ENCODE peak calls at places on chromosomes 5 and 9, in eight cellular contexts. L is activated CD4-positive, alpha-beta T cell treated with anti-CD3 and anti-CD28 coated beads, Interleukin-2, amount 50 U/mL, for 1 hour; E is breast epithelium; B is HTR-8/SVneo; O is stimulated activated CD8-positive, alpha-beta memory T cell treated with anti-CD3 and anti-CD28 coated beads, Interleukin-4, amount 100 ng/mL, for 4 hours; H is endodermal cell; W is activated CD8-positive, alpha-beta memory T cell treated with anti-CD3 and anti-CD28 coated beads, Interleukin-2, amount 50 U/mL, for 4 hours; X is NCI-H1417. R is an unnamed sample.

GRCh38 chr5:84378961-84379360 is 5.7 kb downstream of the EDIL3 start:
- DNase-seq in L (no peak), E (no peak), B (no peak), O (no peak), H (no peak), W (no peak), X (no peak), R (no peak)

GRCh38 chr9:136488247-136489214 is 5.7 kb upstream of the SEC16A start:
- DNase-seq in L (peak), E (peak), B (peak), O (peak), H (peak), W (peak), X (peak), R (peak)

GRCh38 chr5:67483453-67484030 is 286.9 kb upstream of the CD180 start:
- DNase-seq in L (no peak), E (no peak), B (no peak), O (no peak), H (no peak), W (no peak), X (no peak), R (no peak)

GRCh38 chr9:137255448-137256114 is 454 bp downstream of the NELFB start:
- DNase-seq in L (no peak), E (no peak), B (peak), O (no peak), H (no peak), W (no peak), X (peak), R (peak)

GRCh38 chr5:169013208-169013728 is 287.7 kb downstream of the SLIT3 start:
- DNase-seq in L (no peak), E (no peak), B (no peak), O (no peak), H (no peak), W (no peak), X (no peak), R (no peak)

GRCh38 chr5:137201876-137202275 is 297.2 kb downstream of the SPOCK1 start:
- DNase-seq in L (no peak), E (no peak), B (no peak), O (no peak), H (peak), W (no peak), X (no peak), R (peak)

GRCh38 chr9:93670208-93671029 is 94.0 kb downstream of the PHF2 start:
- DNase-seq in L (no peak), E (no peak), B (no peak), O (no peak), H (peak), W (peak), X (no peak), R (no peak)

GRCh38 chr9:82598254-82599039 is 464.5 kb downstream of the RASEF start:
- DNase-seq in L (no peak), E (no peak), B (no peak), O (no peak), H (no peak), W (no peak), X (peak), R (peak)

GRCh38 chr9:121949364-121949763 is 143.7 kb downstream of the TTLL11 start:
- DNase-seq in L (no peak), E (no peak), B (no peak), O (no peak), H (no peak), W (no peak), X (no peak), R (no peak)

GRCh38 chr5:160978944-160979343 is 126.9 kb upstream of the ATP10B start:
- DNase-seq in L (no peak), E (no peak), B (no peak), O (no peak), H (no peak), W (no peak), X (no peak), R (no peak)

GRCh38 chr5:107957023-107957422 is 286.3 kb upstream of the EFNA5 start:
- DNase-seq in L (no peak), E (no peak), B (no peak), O (no peak), H (no peak), W (no peak), X (peak), R (peak)

GRCh38 chr5:148156609-148157008 is 11.7 kb upstream of the SPINK14 start:
- DNase-seq in L (no peak), E (no peak), B (no peak), O (no peak), H (no peak), W (no peak), X (no peak), R (no peak)

GRCh38 chr5:159242153-159242552 is 20.9 kb upstream of the UBLCP1 start:
- DNase-seq in L (no peak), E (no peak), B (no peak), O (no peak), H (no peak), W (no peak), X (no peak), R (no peak)

GRCh38 chr5:38426986-38427950 is 129.2 kb downstream of the LIFR start:
- DNase-seq in L (no peak), E (no peak), B (no peak), O (no peak), H (no peak), W (no peak), X (peak), R (peak)

GRCh38 chr9:131651599-131651998 is 88.3 kb downstream of the RAPGEF1 start:
- DNase-seq in L (no peak), E (no peak), B (no peak), O (no peak), H (no peak), W (no peak), X (no peak), R (no peak)

GRCh38 chr9:83441390-83441789 is 96.8 kb downstream of the FRMD3 start:
- DNase-seq in L (no peak), E (no peak), B (no peak), O (no peak), H (no peak), W (no peak), X (no peak), R (peak)

GRCh38 chr5:10691826-10692785 is 68.9 kb downstream of the DAP start:
- DNase-seq in L (no peak), E (no peak), B (peak), O (no peak), H (no peak), W (no peak), X (no peak), R (no peak)

GRCh38 chr5:160938532-160938931 is 86.5 kb upstream of the ATP10B start:
- DNase-seq in L (no peak), E (no peak), B (no peak), O (no peak), H (no peak), W (no peak), X (peak), R (peak)

GRCh38 chr5:159894149-159894720 is 22.0 kb upstream of the ADRA1B start:
- DNase-seq in L (no peak), E (no peak), B (no peak), O (no peak), H (no peak), W (no peak), X (no peak), R (no peak)

GRCh38 chr9:33139421-33140228 is 27.5 kb downstream of the B4GALT1 start:
- DNase-seq in L (no peak), E (no peak), B (no peak), O (no peak), H (no peak), W (no peak), X (no peak), R (no peak)

GRCh38 chr5:157562111-157562581 is 13.4 kb downstream of the ADAM19 start:
- DNase-seq in L (no peak), E (no peak), B (no peak), O (no peak), H (peak), W (no peak), X (no peak), R (peak)

GRCh38 chr9:35993976-35994720 is 36.2 kb upstream of the OR2S2 start:
- DNase-seq in L (no peak), E (no peak), B (no peak), O (no peak), H (no peak), W (no peak), X (no peak), R (no peak)

GRCh38 chr5:179668404-179668803 is 12.4 kb downstream of the CBY3 start:
- DNase-seq in L (peak), E (no peak), B (no peak), O (no peak), H (peak), W (peak), X (no peak), R (peak)

GRCh38 chr5:34886718-34887117 is 28.6 kb downstream of the RAD1 start:
- DNase-seq in L (no peak), E (no peak), B (no peak), O (no peak), H (no peak), W (no peak), X (no peak), R (no peak)

GRCh38 chr5:109743770-109744212 is 54.1 kb downstream of the MAN2A1 start:
- DNase-seq in L (no peak), E (no peak), B (peak), O (no peak), H (peak), W (no peak), X (no peak), R (peak)

GRCh38 chr9:84397822-84398221 is 57.3 kb upstream of the SLC28A3 start:
- DNase-seq in L (no peak), E (no peak), B (peak), O (no peak), H (no peak), W (no peak), X (no peak), R (no peak)

GRCh38 chr5:140951636-140952035 is 14.6 kb upstream of the PCDHAC2 start:
- DNase-seq in L (no peak), E (no peak), B (no peak), O (no peak), H (no peak), W (no peak), X (no peak), R (no peak)

GRCh38 chr9:34636791-34637355 is 714 bp downstream of the SIGMAR1 start:
- DNase-seq in L (no peak), E (no peak), B (no peak), O (no peak), H (no peak), W (no peak), X (peak), R (peak)

GRCh38 chr5:134460551-134460950 is 48.9 kb upstream of the CDKN2AIPNL start:
- DNase-seq in L (no peak), E (no peak), B (no peak), O (no peak), H (no peak), W (no peak), X (no peak), R (no peak)

GRCh38 chr5:11468334-11469039 is 435.8 kb downstream of the CTNND2 start:
- DNase-seq in L (no peak), E (no peak), B (no peak), O (no peak), H (peak), W (no peak), X (no peak), R (no peak)

GRCh38 chr5:172540099-172540870 is 86.0 kb upstream of the SH3PXD2B start:
- DNase-seq in L (no peak), E (no peak), B (no peak), O (no peak), H (peak), W (no peak), X (no peak), R (no peak)

GRCh38 chr5:103474671-103475070 is 87.9 kb downstream of the NUDT12 start:
- DNase-seq in L (no peak), E (no peak), B (no peak), O (no peak), H (no peak), W (no peak), X (no peak), R (no peak)

GRCh38 chr9:36623280-36623679 is 50.6 kb downstream of the MELK start:
- DNase-seq in L (no peak), E (no peak), B (no peak), O (no peak), H (no peak), W (no peak), X (no peak), R (no peak)

GRCh38 chr9:22030101-22030598 is 21.0 kb upstream of the CDKN2B start:
- DNase-seq in L (no peak), E (no peak), B (peak), O (no peak), H (no peak), W (no peak), X (no peak), R (no peak)

GRCh38 chr5:144284931-144285330 is 114.3 kb downstream of the KCTD16 start:
- DNase-seq in L (no peak), E (no peak), B (no peak), O (no peak), H (no peak), W (no peak), X (no peak), R (no peak)

GRCh38 chr5:50900952-50901510 is 234.6 kb downstream of the PARP8 start:
- DNase-seq in L (no peak), E (no peak), B (no peak), O (no peak), H (no peak), W (no peak), X (peak), R (no peak)

GRCh38 chr9:656918-657583 is 184.4 kb upstream of the DMRT1 start:
- DNase-seq in L (no peak), E (no peak), B (no peak), O (no peak), H (no peak), W (no peak), X (no peak), R (no peak)

GRCh38 chr9:99365233-99365980 is 143.3 kb downstream of the SEC61B start:
- DNase-seq in L (no peak), E (no peak), B (peak), O (no peak), H (no peak), W (no peak), X (no peak), R (no peak)